ENCODE peak calls at places on chromosomes 7 and 10, in four cellular contexts. One of them, this sample, is unnamed.
A peak's percentile ranks its signal among the peaks of the same experiment; 100 is the strongest.

GRCh38 chr7:30268666-30269065 is 15.7 kb upstream of the ZNRF2 start:
- DNase-seq in adrenal gland: no peak
- DNase-seq in tibial artery: no peak
- DNase-seq in PC-9: no peak
- DNase-seq in this sample: no peak

GRCh38 chr10:127989481-127989964 is 82.6 kb downstream of the PTPRE start:
- DNase-seq in PC-9: no peak
- DNase-seq in adrenal gland: peak; percentile 42
- DNase-seq in tibial artery: no peak
- DNase-seq in this sample: no peak

GRCh38 chr7:123652406-123652805 is 3.3 kb upstream of the LMOD2 start:
- DNase-seq in tibial artery: no peak
- DNase-seq in PC-9: no peak
- DNase-seq in adrenal gland: no peak
- DNase-seq in this sample: no peak

GRCh38 chr7:105975770-105976428 is 12.8 kb downstream of the CDHR3 start:
- DNase-seq in tibial artery: no peak
- DNase-seq in PC-9: no peak
- DNase-seq in adrenal gland: no peak
- DNase-seq in this sample: no peak

GRCh38 chr7:4820405-4820967 is 41.3 kb downstream of the PAPOLB start:
- DNase-seq in tibial artery: no peak
- DNase-seq in adrenal gland: no peak
- DNase-seq in PC-9: no peak
- DNase-seq in this sample: no peak

GRCh38 chr10:132232553-132232949 is 45.8 kb downstream of the DPYSL4 start:
- DNase-seq in tibial artery: peak; percentile 48
- DNase-seq in PC-9: no peak
- DNase-seq in adrenal gland: peak; percentile 29
- DNase-seq in this sample: no peak

GRCh38 chr10:122265896-122266295 is 5.2 kb upstream of the BTBD16 start:
- DNase-seq in adrenal gland: no peak
- DNase-seq in tibial artery: no peak
- DNase-seq in PC-9: no peak
- DNase-seq in this sample: no peak

GRCh38 chr10:118687472-118687871 is 67.3 kb downstream of the CACUL1 start:
- DNase-seq in adrenal gland: no peak
- DNase-seq in PC-9: no peak
- DNase-seq in tibial artery: no peak
- DNase-seq in this sample: no peak

GRCh38 chr10:98030093-98030821 is at the start of gene CRTAC1:
- DNase-seq in PC-9: no peak
- DNase-seq in tibial artery: peak; percentile 60
- DNase-seq in adrenal gland: no peak
- DNase-seq in this sample: peak; percentile 60

GRCh38 chr7:11760372-11760771 is 71.6 kb downstream of the THSD7A start:
- DNase-seq in PC-9: no peak
- DNase-seq in adrenal gland: no peak
- DNase-seq in tibial artery: no peak
- DNase-seq in this sample: no peak

GRCh38 chr7:80659120-80660055 is 20.9 kb downstream of the CD36 start:
- DNase-seq in adrenal gland: no peak
- DNase-seq in PC-9: no peak
- DNase-seq in tibial artery: no peak
- DNase-seq in this sample: no peak

GRCh38 chr7:1076184-1077072 is 11.5 kb upstream of the GPER1 start:
- DNase-seq in adrenal gland: peak; percentile 82
- DNase-seq in tibial artery: no peak
- DNase-seq in PC-9: no peak
- DNase-seq in this sample: peak; percentile 62

GRCh38 chr7:68442931-68443631 is 1155.2 kb upstream of the AUTS2 start:
- DNase-seq in tibial artery: no peak
- DNase-seq in adrenal gland: no peak
- DNase-seq in PC-9: no peak
- DNase-seq in this sample: no peak

GRCh38 chr7:102170417-102170970 is 116.2 kb upstream of the SH2B2 start:
- DNase-seq in adrenal gland: no peak
- DNase-seq in tibial artery: no peak
- DNase-seq in PC-9: no peak
- DNase-seq in this sample: no peak

GRCh38 chr10:69901022-69901421 is 99.3 kb downstream of the COL13A1 start:
- DNase-seq in PC-9: no peak
- DNase-seq in adrenal gland: no peak
- DNase-seq in tibial artery: no peak
- DNase-seq in this sample: no peak

GRCh38 chr7:67773081-67773480 is 776.4 kb downstream of the TYW1 start:
- DNase-seq in adrenal gland: no peak
- DNase-seq in PC-9: no peak
- DNase-seq in tibial artery: no peak
- DNase-seq in this sample: no peak

GRCh38 chr7:123437447-123437995 is 96.9 kb downstream of the IQUB start:
- DNase-seq in adrenal gland: no peak
- DNase-seq in tibial artery: no peak
- DNase-seq in PC-9: no peak
- DNase-seq in this sample: no peak

GRCh38 chr10:102714621-102715455 is at the start of gene SFXN2:
- DNase-seq in PC-9: no peak
- DNase-seq in tibial artery: peak; percentile 41
- DNase-seq in adrenal gland: no peak
- DNase-seq in this sample: peak; percentile 53

GRCh38 chr7:110399421-110399820 is 691.5 kb upstream of the LRRN3 start:
- DNase-seq in tibial artery: no peak
- DNase-seq in PC-9: no peak
- DNase-seq in adrenal gland: no peak
- DNase-seq in this sample: no peak

GRCh38 chr7:88927-89921 is 103.1 kb upstream of the FAM20C start:
- DNase-seq in PC-9: peak; percentile 88
- DNase-seq in adrenal gland: peak; percentile 82
- DNase-seq in tibial artery: peak; percentile 79
- DNase-seq in this sample: peak; percentile 75

GRCh38 chr7:38934536-38934935 is 25.5 kb upstream of the VPS41 start:
- DNase-seq in tibial artery: no peak
- DNase-seq in PC-9: peak; percentile 87
- DNase-seq in adrenal gland: no peak
- DNase-seq in this sample: no peak

GRCh38 chr10:17217661-17218306 is 10.3 kb upstream of the VIM start:
- DNase-seq in tibial artery: no peak
- DNase-seq in PC-9: no peak
- DNase-seq in adrenal gland: no peak
- DNase-seq in this sample: no peak

GRCh38 chr7:96654630-96655188 is 54.9 kb downstream of the SEM1 start:
- DNase-seq in tibial artery: no peak
- DNase-seq in PC-9: no peak
- DNase-seq in adrenal gland: no peak
- DNase-seq in this sample: no peak

GRCh38 chr10:15791816-15792524 is 68.3 kb downstream of the MINDY3 start:
- DNase-seq in adrenal gland: peak; percentile 50
- DNase-seq in PC-9: no peak
- DNase-seq in tibial artery: peak; percentile 28
- DNase-seq in this sample: no peak

GRCh38 chr10:53606951-53607350 is 834.4 kb upstream of the MBL2 start:
- DNase-seq in PC-9: no peak
- DNase-seq in tibial artery: no peak
- DNase-seq in adrenal gland: no peak
- DNase-seq in this sample: no peak

GRCh38 chr10:113331971-113332370 is 220.9 kb upstream of the HABP2 start:
- DNase-seq in PC-9: no peak
- DNase-seq in tibial artery: no peak
- DNase-seq in adrenal gland: no peak
- DNase-seq in this sample: no peak

GRCh38 chr7:155032978-155033377 is 30.1 kb upstream of the PAXIP1 start:
- DNase-seq in PC-9: no peak
- DNase-seq in tibial artery: no peak
- DNase-seq in adrenal gland: no peak
- DNase-seq in this sample: no peak

GRCh38 chr7:155371884-155372781 is 74.5 kb downstream of the INSIG1 start:
- DNase-seq in adrenal gland: no peak
- DNase-seq in PC-9: no peak
- DNase-seq in tibial artery: no peak
- DNase-seq in this sample: no peak

GRCh38 chr7:6106140-6106904 is 75.1 kb downstream of the ANKRD61 start:
- DNase-seq in tibial artery: no peak
- DNase-seq in PC-9: no peak
- DNase-seq in adrenal gland: no peak
- DNase-seq in this sample: peak; percentile 43
- TF ChIP-seq CTCF in tibial artery: peak; percentile 27
- TF ChIP-seq CTCF in PC-9: no peak
- TF ChIP-seq CTCF in adrenal gland: peak; percentile 12
- TF ChIP-seq CTCF in this sample: no peak

GRCh38 chr7:50954245-50954644 is 171.5 kb upstream of the GRB10 start:
- DNase-seq in adrenal gland: no peak
- DNase-seq in PC-9: no peak
- DNase-seq in tibial artery: no peak
- DNase-seq in this sample: no peak

GRCh38 chr7:50956522-50957155 is 173.9 kb upstream of the GRB10 start:
- DNase-seq in tibial artery: no peak
- DNase-seq in adrenal gland: no peak
- DNase-seq in PC-9: no peak
- DNase-seq in this sample: no peak

GRCh38 chr7:50953303-50953702 is 170.6 kb upstream of the GRB10 start:
- DNase-seq in PC-9: no peak
- DNase-seq in adrenal gland: no peak
- DNase-seq in tibial artery: no peak
- DNase-seq in this sample: no peak

GRCh38 chr7:50953820-50954219 is 171.1 kb upstream of the GRB10 start:
- DNase-seq in PC-9: peak; percentile 97
- DNase-seq in tibial artery: no peak
- DNase-seq in adrenal gland: no peak
- DNase-seq in this sample: no peak

DNA sequence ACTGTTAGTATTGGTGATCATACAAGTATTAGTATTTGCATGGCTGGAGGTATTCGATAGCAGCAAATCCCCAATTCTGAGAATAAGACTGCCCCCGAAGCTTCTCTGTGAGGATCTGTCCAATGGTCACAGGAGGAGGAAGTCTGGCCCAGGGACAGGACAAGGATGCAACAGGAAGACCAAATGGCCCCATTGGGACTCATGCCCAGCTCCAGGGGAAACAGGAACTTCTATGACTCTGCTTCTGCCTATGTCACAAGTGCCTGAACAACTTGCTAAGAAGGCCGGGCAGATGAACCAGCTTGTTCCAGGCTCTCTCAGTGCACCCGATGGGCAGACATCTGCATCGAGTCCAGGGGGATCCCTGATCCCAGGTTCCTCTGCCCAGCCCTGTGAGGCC is 172.0 kb upstream of the GRB10 start:
- DNase-seq in tibial artery: no peak
- DNase-seq in PC-9: no peak
- DNase-seq in adrenal gland: peak; percentile 34
- DNase-seq in this sample: no peak
- H3K4me1 ChIP-seq in tibial artery: peaks cover 31% of the 10 kb centered on the region
- H3K4me1 ChIP-seq in PC-9: peaks cover 47% of the 10 kb centered on the region
- H3K4me1 ChIP-seq in adrenal gland: no peaks in the 10 kb centered on the region
- H3K4me1 ChIP-seq in this sample: peaks cover 23% of the 10 kb centered on the region

GRCh38 chr10:114605155-114605797 is 52.8 kb downstream of the ABLIM1 start:
- DNase-seq in PC-9: no peak
- DNase-seq in adrenal gland: no peak
- DNase-seq in tibial artery: no peak
- DNase-seq in this sample: no peak

GRCh38 chr10:114603943-114604342 is 54.1 kb downstream of the ABLIM1 start:
- DNase-seq in PC-9: peak; percentile 81
- DNase-seq in tibial artery: no peak
- DNase-seq in adrenal gland: no peak
- DNase-seq in this sample: no peak

GRCh38 chr10:114603303-114603702 is 54.8 kb downstream of the ABLIM1 start:
- DNase-seq in PC-9: peak; percentile 65
- DNase-seq in tibial artery: no peak
- DNase-seq in adrenal gland: no peak
- DNase-seq in this sample: no peak

GRCh38 chr10:114607358-114607998 is 50.6 kb downstream of the ABLIM1 start:
- DNase-seq in adrenal gland: no peak
- DNase-seq in PC-9: no peak
- DNase-seq in tibial artery: no peak
- DNase-seq in this sample: no peak

DNA sequence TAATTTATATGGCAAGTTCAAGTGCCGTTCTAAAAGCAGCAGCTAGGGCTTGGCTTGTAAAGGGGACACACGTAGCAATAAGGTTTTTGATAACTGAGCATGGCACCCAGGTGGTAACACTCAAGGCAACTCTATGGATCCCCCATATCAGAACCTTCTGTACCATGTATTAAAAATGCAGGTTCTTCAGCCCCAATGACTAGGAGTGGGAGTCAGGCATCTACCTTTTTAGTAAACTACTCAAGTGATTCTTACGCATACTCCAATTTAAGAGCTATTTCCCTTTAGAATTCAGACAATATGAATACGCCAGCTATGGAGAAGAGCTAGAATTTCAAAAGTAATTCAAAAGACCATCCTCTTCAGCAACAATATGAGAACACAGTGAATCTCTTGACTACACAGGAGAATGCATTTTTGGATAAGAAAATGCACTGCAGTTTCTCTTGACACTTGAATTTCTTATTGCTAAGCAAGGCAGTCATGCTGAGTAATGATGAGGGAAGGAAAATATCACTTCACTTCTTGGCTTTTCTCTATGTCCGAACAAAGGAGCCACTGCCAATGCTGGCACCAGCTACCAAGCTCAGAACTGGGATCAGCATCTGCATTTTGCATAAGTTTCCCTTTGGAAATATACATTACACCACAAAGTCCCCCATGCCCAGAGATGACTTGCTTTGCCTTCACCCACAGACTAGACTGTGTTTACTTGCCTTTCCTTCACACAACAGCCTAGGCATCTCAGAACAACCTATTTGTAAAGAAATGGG is 53.5 kb downstream of the ABLIM1 start:
- DNase-seq in tibial artery: no peak
- DNase-seq in adrenal gland: no peak
- DNase-seq in PC-9: no peak
- DNase-seq in this sample: no peak
- H3K27me3 ChIP-seq in tibial artery: no peaks in the 10 kb centered on the region
- H3K27me3 ChIP-seq in adrenal gland: no peaks in the 10 kb centered on the region
- H3K27me3 ChIP-seq in PC-9: no peaks in the 10 kb centered on the region
- H3K27me3 ChIP-seq in this sample: no peaks in the 10 kb centered on the region

DNA sequence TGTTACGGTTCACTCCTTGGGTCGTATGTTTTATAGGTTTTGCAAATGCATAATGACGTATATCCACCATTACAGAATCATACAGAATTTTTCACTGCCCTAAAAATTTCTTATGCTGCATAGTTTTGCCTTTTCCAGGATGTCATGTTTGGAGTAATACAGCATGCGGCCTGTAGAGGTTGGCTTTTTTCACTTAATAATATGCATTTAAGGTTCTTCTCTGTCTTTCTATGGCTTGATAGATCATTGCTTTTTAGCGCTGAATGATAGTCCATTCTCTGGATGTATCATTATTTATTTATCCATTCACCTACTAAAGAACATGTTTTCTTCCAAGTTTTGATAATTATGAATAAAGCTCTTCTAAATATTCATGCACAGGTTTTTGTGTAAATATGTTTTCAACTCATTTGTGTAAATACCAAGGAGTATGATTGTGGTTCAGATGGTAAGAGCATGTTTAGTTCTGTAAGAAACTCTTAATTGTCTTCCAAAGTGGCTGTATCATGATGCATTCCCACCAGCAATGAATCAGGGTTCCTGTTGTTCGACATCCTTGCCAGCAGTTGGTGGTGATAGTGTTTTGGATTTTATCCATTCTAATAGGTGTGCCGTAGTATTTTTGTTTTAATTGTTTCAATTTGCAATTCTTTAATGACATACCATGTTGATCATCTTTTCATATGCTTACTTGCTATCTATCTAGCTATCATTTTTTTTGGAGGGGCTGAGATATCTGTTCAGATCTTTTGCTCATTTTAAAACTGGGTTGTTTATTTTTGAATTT is 531.2 kb upstream of the GHITM start:
- DNase-seq in PC-9: no peak
- DNase-seq in adrenal gland: no peak
- DNase-seq in tibial artery: no peak
- DNase-seq in this sample: no peak
- TF ChIP-seq CTCF in PC-9: no peak
- TF ChIP-seq CTCF in adrenal gland: no peak
- TF ChIP-seq CTCF in tibial artery: no peak
- TF ChIP-seq CTCF in this sample: no peak

This sample was measured in right atrium auricular region.